ENCODE peak calls at places on chromosome 7, in four cellular contexts. One of them, this sample, is unnamed.

GRCh38 chr7:100575206-100575631 is 1.5 kb upstream of the SAP25 start:
- DNase-seq in transverse colon: no peak
- DNase-seq in body of pancreas: no peak
- DNase-seq in Caco-2: peak
- DNase-seq in this sample: no peak

GRCh38 chr7:99380823-99381663 is 6.5 kb downstream of the ARPC1B start:
- DNase-seq in transverse colon: peak
- DNase-seq in body of pancreas: no peak
- DNase-seq in Caco-2: no peak
- DNase-seq in this sample: no peak

GRCh38 chr7:124033807-124034753 is 1.2 kb upstream of the TMEM229A start:
- DNase-seq in transverse colon: no peak
- DNase-seq in body of pancreas: no peak
- DNase-seq in Caco-2: no peak
- DNase-seq in this sample: no peak

GRCh38 chr7:82044497-82045080 is 274.7 kb upstream of the HGF start:
- DNase-seq in transverse colon: peak
- DNase-seq in body of pancreas: peak
- DNase-seq in Caco-2: peak
- DNase-seq in this sample: no peak

GRCh38 chr7:155939350-155939749 is 127.1 kb upstream of the SHH start:
- DNase-seq in transverse colon: no peak
- DNase-seq in body of pancreas: no peak
- DNase-seq in Caco-2: no peak
- DNase-seq in this sample: no peak

GRCh38 chr7:6273380-6273837 is 985 bp upstream of the CYTH3 start:
- DNase-seq in transverse colon: peak
- DNase-seq in body of pancreas: peak
- DNase-seq in Caco-2: no peak
- DNase-seq in this sample: no peak

GRCh38 chr7:20529260-20529659 is 86.2 kb upstream of the ABCB5 start:
- DNase-seq in transverse colon: no peak
- DNase-seq in body of pancreas: no peak
- DNase-seq in Caco-2: no peak
- DNase-seq in this sample: no peak

GRCh38 chr7:31497501-31497900 is 16.4 kb upstream of the ITPRID1 start:
- DNase-seq in transverse colon: no peak
- DNase-seq in body of pancreas: no peak
- DNase-seq in Caco-2: no peak
- DNase-seq in this sample: no peak

GRCh38 chr7:44062180-44062902 is 3.0 kb downstream of the PGAM2 start:
- DNase-seq in transverse colon: peak
- DNase-seq in body of pancreas: peak
- DNase-seq in Caco-2: no peak
- DNase-seq in this sample: no peak

GRCh38 chr7:96300981-96301380 is 20.9 kb downstream of the SLC25A13 start:
- DNase-seq in transverse colon: no peak
- DNase-seq in body of pancreas: no peak
- DNase-seq in Caco-2: no peak
- DNase-seq in this sample: no peak

GRCh38 chr7:33129806-33130153 is 416 bp downstream of the BBS9 start:
- DNase-seq in transverse colon: no peak
- DNase-seq in body of pancreas: no peak
- DNase-seq in Caco-2: no peak
- DNase-seq in this sample: no peak

GRCh38 chr7:8197994-8198698 is 63.8 kb downstream of the ICA1 start:
- DNase-seq in transverse colon: no peak
- DNase-seq in body of pancreas: no peak
- DNase-seq in Caco-2: no peak
- DNase-seq in this sample: no peak

GRCh38 chr7:148535227-148535626 is 55.3 kb upstream of the C7orf33 start:
- DNase-seq in transverse colon: peak
- DNase-seq in body of pancreas: no peak
- DNase-seq in Caco-2: peak
- DNase-seq in this sample: no peak

GRCh38 chr7:127348247-127348631 is 44.3 kb downstream of the ZNF800 start:
- DNase-seq in transverse colon: no peak
- DNase-seq in body of pancreas: no peak
- DNase-seq in Caco-2: no peak
- DNase-seq in this sample: no peak
- TF ChIP-seq CTCF in transverse colon: no peak
- TF ChIP-seq CTCF in body of pancreas: no peak
- TF ChIP-seq CTCF in Caco-2: no peak
- TF ChIP-seq CTCF in this sample: no peak

DNA sequence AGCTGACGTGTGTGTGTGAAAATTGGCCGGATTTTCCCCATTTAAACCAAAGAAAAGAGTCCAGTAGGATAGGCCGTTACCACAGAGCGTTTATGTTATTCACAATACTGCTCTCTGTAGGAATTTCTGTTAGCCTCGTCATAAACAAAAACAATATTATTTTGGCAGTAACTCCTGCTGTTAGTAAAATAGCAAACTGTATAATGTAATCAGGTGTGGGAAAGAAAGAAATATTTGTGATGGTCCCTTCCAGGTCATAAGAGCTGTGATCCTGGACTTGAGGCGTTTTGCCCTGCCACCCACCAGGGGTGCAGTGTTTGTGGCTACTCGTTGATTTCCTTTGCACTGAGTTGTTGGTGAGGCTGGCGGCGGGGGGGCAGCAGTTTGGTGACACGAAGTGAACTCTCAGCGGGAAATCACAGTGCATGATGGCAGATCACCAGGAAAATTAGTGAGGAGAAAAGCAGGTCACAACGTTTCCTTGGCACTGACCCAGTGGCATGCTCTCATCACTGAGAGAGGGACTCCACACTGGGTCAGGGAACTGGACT is 2.8 kb downstream of the EEPD1 start:
- DNase-seq in transverse colon: peak
- DNase-seq in body of pancreas: peak
- DNase-seq in Caco-2: no peak
- DNase-seq in this sample: no peak
- H3K4me3 ChIP-seq in transverse colon: no peak
- H3K4me3 ChIP-seq in body of pancreas: no peak
- H3K4me3 ChIP-seq in Caco-2: no peak
- H3K4me3 ChIP-seq in this sample: no peak

DNA sequence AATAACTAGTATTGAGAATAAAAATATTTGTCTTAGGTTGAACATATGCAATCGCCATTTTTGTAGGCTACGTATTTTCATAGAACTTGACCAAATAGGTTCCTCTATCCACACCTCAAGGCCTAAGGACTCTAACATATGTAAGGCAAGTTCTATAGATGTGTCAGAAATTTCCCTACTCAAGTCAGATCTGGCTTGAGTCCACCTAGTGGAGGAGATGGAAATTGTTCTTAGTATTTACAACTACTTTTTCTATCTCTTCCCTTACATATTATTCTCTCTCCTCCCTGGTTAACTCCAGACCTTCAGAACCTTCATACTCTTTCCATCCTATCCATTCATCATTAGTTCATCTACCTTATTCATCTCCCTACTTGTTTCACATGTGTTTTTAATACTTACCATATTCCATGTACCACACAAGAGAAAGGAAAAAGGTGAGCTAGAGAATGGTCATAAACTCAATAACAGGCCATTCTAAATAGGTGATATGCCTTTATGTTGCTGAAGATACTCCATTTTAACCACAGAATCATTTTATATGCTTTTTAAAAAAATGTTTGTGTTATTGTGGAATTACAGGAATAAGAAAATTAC is 174.5 kb upstream of the HDAC9 start:
- DNase-seq in transverse colon: no peak
- DNase-seq in body of pancreas: no peak
- DNase-seq in Caco-2: peak
- DNase-seq in this sample: peak
- TF ChIP-seq CTCF in transverse colon: peak
- TF ChIP-seq CTCF in body of pancreas: peak
- TF ChIP-seq CTCF in Caco-2: peak
- TF ChIP-seq CTCF in this sample: peak

DNA sequence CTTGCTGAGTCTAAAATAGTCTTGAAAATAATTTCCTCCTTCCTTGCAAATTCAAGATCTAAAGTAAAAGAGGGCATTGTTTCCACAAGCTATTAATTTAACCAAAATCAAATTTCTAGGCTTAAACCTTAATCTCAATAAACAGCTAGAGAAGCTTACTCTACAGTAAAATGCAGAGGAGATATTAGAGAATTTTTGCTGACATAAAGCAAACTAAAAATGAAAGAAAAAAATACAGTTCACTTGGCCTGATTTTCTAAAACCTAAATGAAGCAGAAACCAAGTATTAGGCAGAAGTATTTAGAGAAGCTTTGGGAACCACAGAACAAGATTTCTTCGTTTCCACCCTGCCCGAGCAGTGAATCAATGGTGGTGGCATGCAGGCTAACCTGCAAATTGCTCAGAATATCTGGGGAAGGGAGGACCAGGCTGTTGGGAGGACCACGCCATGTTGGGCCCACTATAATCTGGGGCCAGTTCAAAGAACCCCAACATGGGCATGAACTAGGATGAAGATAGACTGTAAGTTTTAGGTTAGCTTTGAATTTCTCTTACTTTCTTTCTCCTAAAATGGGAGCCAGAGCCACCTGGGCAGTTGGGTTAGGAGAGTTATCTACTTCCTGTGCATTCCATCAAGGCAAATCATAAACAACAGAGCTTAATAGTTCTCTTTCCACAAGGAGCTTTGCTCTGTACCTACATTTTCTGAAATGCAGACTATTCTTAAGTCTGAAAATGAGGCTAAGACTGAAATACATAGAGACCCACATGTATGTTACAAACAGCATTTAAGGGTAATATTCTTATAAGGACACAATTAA is 4.1 kb downstream of the LAMB1 start:
- DNase-seq in transverse colon: no peak
- DNase-seq in body of pancreas: no peak
- DNase-seq in Caco-2: no peak
- DNase-seq in this sample: no peak
- H3K4me3 ChIP-seq in transverse colon: no peak
- H3K4me3 ChIP-seq in body of pancreas: no peak
- H3K4me3 ChIP-seq in Caco-2: no peak
- H3K4me3 ChIP-seq in this sample: peak

GRCh38 chr7:130595986-130596385 is 72.6 kb downstream of the COPG2 start:
- DNase-seq in transverse colon: no peak
- DNase-seq in body of pancreas: no peak
- DNase-seq in Caco-2: no peak
- DNase-seq in this sample: no peak
- TF ChIP-seq CTCF in transverse colon: no peak
- TF ChIP-seq CTCF in body of pancreas: no peak
- TF ChIP-seq CTCF in Caco-2: no peak
- TF ChIP-seq CTCF in this sample: no peak

GRCh38 chr7:30029696-30030095 is 1.5 kb downstream of the PLEKHA8 start:
- DNase-seq in transverse colon: no peak
- DNase-seq in body of pancreas: no peak
- DNase-seq in Caco-2: no peak
- DNase-seq in this sample: no peak

GRCh38 chr7:30028749-30029635 is 780 bp downstream of the PLEKHA8 start:
- DNase-seq in transverse colon: no peak
- DNase-seq in body of pancreas: peak
- DNase-seq in Caco-2: no peak
- DNase-seq in this sample: no peak

GRCh38 chr7:30034501-30034900 is 6.3 kb downstream of the PLEKHA8 start:
- DNase-seq in transverse colon: no peak
- DNase-seq in body of pancreas: no peak
- DNase-seq in Caco-2: no peak
- DNase-seq in this sample: no peak

GRCh38 chr7:30036220-30036619 is 8.0 kb downstream of the PLEKHA8 start:
- DNase-seq in transverse colon: no peak
- DNase-seq in body of pancreas: no peak
- DNase-seq in Caco-2: no peak
- DNase-seq in this sample: no peak

GRCh38 chr7:30032310-30033125 is 4.3 kb downstream of the PLEKHA8 start:
- DNase-seq in transverse colon: no peak
- DNase-seq in body of pancreas: no peak
- DNase-seq in Caco-2: no peak
- DNase-seq in this sample: peak
- H3K4me3 ChIP-seq in transverse colon: no peak
- H3K4me3 ChIP-seq in body of pancreas: no peak
- H3K4me3 ChIP-seq in Caco-2: no peak
- H3K4me3 ChIP-seq in this sample: no peak

GRCh38 chr7:42272793-42273665 is 36.0 kb upstream of the GLI3 start:
- DNase-seq in transverse colon: no peak
- DNase-seq in body of pancreas: no peak
- DNase-seq in Caco-2: no peak
- DNase-seq in this sample: peak
- TF ChIP-seq CTCF in transverse colon: no peak
- TF ChIP-seq CTCF in body of pancreas: no peak
- TF ChIP-seq CTCF in Caco-2: peak
- TF ChIP-seq CTCF in this sample: peak

DNA sequence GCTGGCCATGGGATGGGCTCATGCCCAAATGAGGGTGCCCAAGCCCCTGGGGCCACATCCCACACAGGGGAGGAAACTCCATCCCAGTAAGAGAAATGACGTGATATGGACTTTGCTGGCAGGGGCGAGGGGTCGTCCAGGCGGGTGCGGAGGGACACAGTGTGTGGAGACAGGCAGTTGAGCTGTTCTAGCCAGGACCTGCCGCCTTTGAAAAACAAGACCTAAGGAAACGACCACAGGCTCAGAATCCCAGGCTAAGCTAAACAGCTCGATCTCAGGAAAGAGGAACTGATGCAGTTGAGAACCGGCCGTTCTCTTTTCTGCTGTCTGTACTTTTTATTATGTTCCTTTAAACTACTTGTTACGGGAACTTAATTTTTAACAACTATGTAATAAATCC is 51.1 kb upstream of the NFE2L3 start:
- DNase-seq in transverse colon: no peak
- DNase-seq in body of pancreas: no peak
- DNase-seq in Caco-2: no peak
- DNase-seq in this sample: no peak
- H3K4me3 ChIP-seq in transverse colon: no peak
- H3K4me3 ChIP-seq in body of pancreas: no peak
- H3K4me3 ChIP-seq in Caco-2: no peak
- H3K4me3 ChIP-seq in this sample: no peak